ENCODE peak calls at places on chromosomes 1 and 21, in four cellular contexts. Z, F, X and I are unnamed samples.

GRCh38 chr1:24555591-24556413 is at the start of gene NCMAP:
- DNase-seq in X (no peak), Z (no peak), F (peak; percentile 63), I (no peak)

GRCh38 chr1:170676628-170677027 is 12.7 kb downstream of the PRRX1 start:
- DNase-seq in X (no peak), Z (no peak), F (no peak), I (no peak)

GRCh38 chr1:27588256-27589232 is 15.4 kb downstream of the AHDC1 start:
- DNase-seq in X (no peak), Z (no peak), F (no peak), I (no peak)

GRCh38 chr1:183632964-183633363 is 2.6 kb downstream of the ARPC5 start:
- DNase-seq in X (no peak), F (no peak), Z (no peak), I (no peak)

GRCh38 chr1:159779403-159779851 is 1.3 kb upstream of the DUSP23 start:
- DNase-seq in Z (no peak), X (no peak), F (no peak), I (no peak)

GRCh38 chr21:36788116-36788515 is 89.2 kb downstream of the SIM2 start:
- DNase-seq in Z (no peak), F (no peak), X (no peak), I (no peak)

GRCh38 chr1:119549719-119550141 is 42.7 kb downstream of the HSD3B1 start:
- DNase-seq in Z (no peak), X (peak; percentile 87), F (no peak), I (peak; percentile 18)

GRCh38 chr1:199096601-199097000 is 457.8 kb downstream of the PTPRC start:
- DNase-seq in Z (no peak), X (no peak), F (no peak), I (no peak)

GRCh38 chr1:88595355-88595754 is 88.7 kb upstream of the PKN2 start:
- DNase-seq in F (no peak), X (peak; percentile 75), Z (no peak), I (no peak)

GRCh38 chr1:68442006-68442405 is 7.7 kb downstream of the RPE65 start:
- DNase-seq in X (no peak), F (no peak), Z (no peak), I (no peak)

GRCh38 chr1:149848340-149848771 is 51.0 kb upstream of the BOLA1 start:
- DNase-seq in X (no peak), F (no peak), Z (no peak), I (no peak)